ENCODE peak calls at places on chromosomes 3 and 15, in four cellular contexts. O is activated CD8-positive, alpha-beta memory T cell treated with anti-CD3 and anti-CD28 coated beads, Interleukin-2, amount 10 ng/mL, durations not matched to agents 7 days and 5 days; Y is HCT116; N is stimulated activated CD4-positive, alpha-beta T cell treated with anti-CD3 and anti-CD28 coated beads, Interleukin-2, amount 100 ng/mL, for 24 hours. B is an unnamed sample.

GRCh38 chr15:67826717-67827560 is 1.6 kb downstream of the SKOR1 start:
- DNase-seq in O (no peak), Y (no peak), N (peak; percentile 18), B (no peak)

GRCh38 chr3:123094492-123094891 is 27.7 kb downstream of the PDIA5 start:
- DNase-seq in N (no peak), Y (no peak), O (no peak), B (no peak)

GRCh38 chr3:141405581-141405980 is 37.3 kb downstream of the ZBTB38 start:
- DNase-seq in N (no peak), Y (no peak), O (no peak), B (no peak)

GRCh38 chr15:41492597-41493204 is 973 bp upstream of the ITPKA start:
- DNase-seq in Y (no peak), O (no peak), N (no peak), B (no peak)

GRCh38 chr15:71426792-71427191 is 311.5 kb downstream of the THSD4 start:
- DNase-seq in Y (no peak), N (no peak), O (no peak), B (no peak)

GRCh38 chr15:74958908-74959642 is 2.5 kb upstream of the RPP25 start:
- DNase-seq in N (no peak), O (no peak), Y (no peak), B (no peak)

GRCh38 chr15:100314809-100315400 is 26.9 kb downstream of the ADAMTS17 start:
- DNase-seq in Y (no peak), O (no peak), N (no peak), B (no peak)

GRCh38 chr3:42149537-42150426 is 58.6 kb downstream of the TRAK1 start:
- DNase-seq in O (no peak), Y (peak; percentile 63), N (no peak), B (no peak)

GRCh38 chr15:79965836-79966630 is 5.0 kb downstream of the BCL2A1 start:
- DNase-seq in O (no peak), N (no peak), Y (no peak), B (no peak)

GRCh38 chr3:189833996-189834395 is 202.8 kb downstream of the TP63 start:
- DNase-seq in N (no peak), O (no peak), Y (no peak), B (no peak)

GRCh38 chr3:197376020-197376419 is 77.6 kb upstream of the DLG1 start:
- DNase-seq in O (no peak), N (no peak), Y (no peak), B (no peak)

GRCh38 chr15:64216161-64216560 is 53.3 kb upstream of the PPIB start:
- DNase-seq in N (no peak), Y (no peak), O (no peak), B (no peak)

GRCh38 chr3:143482106-143483088 is 362.8 kb downstream of the CHST2 start:
- DNase-seq in O (no peak), Y (no peak), N (no peak), B (no peak)

GRCh38 chr15:85582076-85582718 is 201.8 kb downstream of the AKAP13 start:
- DNase-seq in N (no peak), O (peak; percentile 70), Y (no peak), B (peak; percentile 42)

GRCh38 chr3:196163687-196164493 is 47.3 kb downstream of the ZDHHC19 start:
- DNase-seq in N (no peak), O (no peak), Y (no peak), B (no peak)

GRCh38 chr3:12234906-12235305 is 54.0 kb upstream of the PPARG start:
- DNase-seq in Y (no peak), N (no peak), O (no peak), B (no peak)

GRCh38 chr3:151182349-151183079 is 20.5 kb downstream of the GPR171 start:
- DNase-seq in O (no peak), Y (no peak), N (no peak), B (no peak)

GRCh38 chr3:55894605-55895004 is 407.5 kb upstream of the WNT5A start:
- DNase-seq in Y (no peak), N (no peak), O (no peak), B (no peak)